ENCODE peak calls at places on chromosomes 6 and 20, in eight cellular contexts. A is CMK; R is RWPE2; B is stimulated activated CD4-positive, alpha-beta T cell treated with anti-CD3 and anti-CD28 coated beads, TNF-alpha, amount 100 ng/mL, for 4 hours; F is HEK293T; V is AG04450; G is foreskin fibroblast; W is H4. E is an unnamed sample.

GRCh38 chr6:34083227-34083889 is 62.5 kb downstream of the GRM4 start:
- DNase-seq in A (no peak), R (no peak), B (no peak), F (no peak), V (no peak), G (no peak), W (no peak), E (no peak)

GRCh38 chr6:109299695-109300564 is 82.3 kb downstream of the CD164 start:
- DNase-seq in A (no peak), R (no peak), B (no peak), F (no peak), V (no peak), G (no peak), W (no peak), E (no peak)

GRCh38 chr20:32820698-32821378 is 1.1 kb downstream of the MAPRE1 start:
- DNase-seq in A (no peak), R (no peak), B (no peak), F (no peak), V (no peak), G (peak), W (no peak), E (no peak)

GRCh38 chr20:62952373-62953166 is at the start of gene SLC17A9:
- DNase-seq in A (peak), R (peak), B (no peak), F (no peak), V (no peak), G (peak), W (no peak), E (peak)

GRCh38 chr20:63856111-63856511 is 5.2 kb upstream of the ABHD16B start:
- DNase-seq in A (no peak), R (peak), B (no peak), F (no peak), V (no peak), G (no peak), W (no peak), E (no peak)

GRCh38 chr6:38580030-38580429 is 59.7 kb downstream of the BTBD9 start:
- DNase-seq in A (no peak), R (no peak), B (no peak), F (no peak), V (no peak), G (no peak), W (no peak), E (no peak)

GRCh38 chr6:27295301-27296079 is 16.6 kb downstream of the POM121L2 start:
- DNase-seq in A (no peak), R (no peak), B (no peak), F (peak), V (peak), G (peak), W (peak), E (no peak)

GRCh38 chr20:44637042-44637441 is 14.5 kb downstream of the ADA start:
- DNase-seq in A (no peak), R (no peak), B (no peak), F (no peak), V (no peak), G (no peak), W (no peak), E (no peak)

GRCh38 chr20:52420805-52421204 is 229.2 kb upstream of the ZFP64 start:
- DNase-seq in A (no peak), R (no peak), B (no peak), F (no peak), V (no peak), G (no peak), W (no peak), E (no peak)

GRCh38 chr6:291697-292505 is at the start of gene DUSP22:
- DNase-seq in A (no peak), R (peak), B (peak), F (peak), V (peak), G (peak), W (peak), E (peak)

GRCh38 chr6:15661815-15662245 is 998 bp downstream of the DTNBP1 start:
- DNase-seq in A (no peak), R (no peak), B (no peak), F (no peak), V (no peak), G (no peak), W (no peak), E (no peak)

GRCh38 chr20:38250607-38251006 is 9.9 kb downstream of the KIAA1755 start:
- DNase-seq in A (no peak), R (no peak), B (no peak), F (no peak), V (no peak), G (no peak), W (no peak), E (no peak)

GRCh38 chr6:83047065-83047754 is 18.4 kb downstream of the UBE3D start:
- DNase-seq in A (no peak), R (no peak), B (no peak), F (no peak), V (no peak), G (no peak), W (no peak), E (no peak)

GRCh38 chr20:2402271-2402980 is 21.7 kb downstream of the TGM6 start:
- DNase-seq in A (no peak), R (no peak), B (no peak), F (peak), V (no peak), G (peak), W (peak), E (no peak)

GRCh38 chr6:89859744-89860143 is 30.1 kb downstream of the CASP8AP2 start:
- DNase-seq in A (no peak), R (no peak), B (no peak), F (no peak), V (no peak), G (no peak), W (no peak), E (no peak)

GRCh38 chr20:14561733-14562132 is 224.3 kb upstream of the FLRT3 start:
- DNase-seq in A (no peak), R (no peak), B (no peak), F (no peak), V (peak), G (peak), W (no peak), E (no peak)

GRCh38 chr6:136024711-136025110 is 173.2 kb downstream of the PDE7B start:
- DNase-seq in A (no peak), R (no peak), B (no peak), F (no peak), V (no peak), G (no peak), W (no peak), E (no peak)

GRCh38 chr6:100553243-100553642 is 88.5 kb upstream of the SIM1 start:
- DNase-seq in A (no peak), R (no peak), B (no peak), F (no peak), V (no peak), G (no peak), W (no peak), E (no peak)

GRCh38 chr6:107493158-107494057 is 3.5 kb downstream of the SOBP start:
- DNase-seq in A (no peak), R (no peak), B (no peak), F (peak), V (peak), G (peak), W (peak), E (no peak)

GRCh38 chr20:62236674-62236996 is 1.7 kb upstream of the OSBPL2 start:
- DNase-seq in A (no peak), R (no peak), B (no peak), F (no peak), V (no peak), G (no peak), W (no peak), E (no peak)

GRCh38 chr6:44006872-44007303 is 120.4 kb downstream of the MRPL14 start:
- DNase-seq in A (no peak), R (no peak), B (no peak), F (no peak), V (no peak), G (no peak), W (no peak), E (no peak)

E was measured in adrenal gland.